ENCODE peak calls at places on chromosomes 2 and 18, in four cellular contexts. One of them, this sample, is unnamed.

GRCh38 chr18:34738173-34738894 is 28.2 kb downstream of the DTNA start:
- DNase-seq in Caki2: peak
- DNase-seq in substantia nigra: no peak
- DNase-seq in ELF-1: peak
- DNase-seq in this sample: no peak

GRCh38 chr2:160324161-160324768 is 124.2 kb upstream of the ITGB6 start:
- DNase-seq in substantia nigra: no peak
- DNase-seq in Caki2: peak
- DNase-seq in ELF-1: peak
- DNase-seq in this sample: no peak

GRCh38 chr2:97546711-97547110 is 43.0 kb downstream of the ANKRD36B start:
- DNase-seq in Caki2: no peak
- DNase-seq in ELF-1: no peak
- DNase-seq in substantia nigra: no peak
- DNase-seq in this sample: no peak

GRCh38 chr18:2425426-2426317 is 145.6 kb downstream of the METTL4 start:
- DNase-seq in substantia nigra: no peak
- DNase-seq in Caki2: no peak
- DNase-seq in ELF-1: no peak
- DNase-seq in this sample: no peak

GRCh38 chr2:237879991-237880560 is 20.7 kb downstream of the RAMP1 start:
- DNase-seq in substantia nigra: no peak
- DNase-seq in ELF-1: no peak
- DNase-seq in Caki2: no peak
- DNase-seq in this sample: no peak

GRCh38 chr2:224904390-224904789 is 137.9 kb downstream of the DOCK10 start:
- DNase-seq in Caki2: no peak
- DNase-seq in substantia nigra: no peak
- DNase-seq in ELF-1: no peak
- DNase-seq in this sample: no peak

GRCh38 chr18:69400976-69401474 is 337 bp downstream of the DOK6 start:
- DNase-seq in ELF-1: peak
- DNase-seq in substantia nigra: no peak
- DNase-seq in Caki2: no peak
- DNase-seq in this sample: no peak

GRCh38 chr2:182642328-182642727 is 73.7 kb upstream of the DNAJC10 start:
- DNase-seq in substantia nigra: no peak
- DNase-seq in Caki2: peak
- DNase-seq in ELF-1: peak
- DNase-seq in this sample: peak

GRCh38 chr2:55718165-55719008 is 24.7 kb upstream of the PNPT1 start:
- DNase-seq in ELF-1: peak
- DNase-seq in Caki2: peak
- DNase-seq in substantia nigra: peak
- DNase-seq in this sample: no peak

GRCh38 chr2:112622528-112622849 is 23.2 kb upstream of the SLC20A1 start:
- DNase-seq in ELF-1: no peak
- DNase-seq in substantia nigra: no peak
- DNase-seq in Caki2: no peak
- DNase-seq in this sample: no peak

GRCh38 chr2:10297191-10297700 is 5.5 kb upstream of the HPCAL1 start:
- DNase-seq in ELF-1: no peak
- DNase-seq in substantia nigra: no peak
- DNase-seq in Caki2: no peak
- DNase-seq in this sample: no peak

GRCh38 chr2:241067501-241068135 is 34.5 kb downstream of the MTERF4 start:
- DNase-seq in Caki2: no peak
- DNase-seq in substantia nigra: no peak
- DNase-seq in ELF-1: no peak
- DNase-seq in this sample: no peak